ENCODE peak calls at places on chromosomes 16 and 17, in six cellular contexts. One of them, this sample, is unnamed.
A peak's percentile ranks its signal among the peaks of the same experiment; 100 is the strongest.

GRCh38 chr16:20853076-20853597 is 46.8 kb downstream of the REXO5 start:
- DNase-seq in breast epithelium: no peak
- DNase-seq in CD8-positive, alpha-beta memory T cell: no peak
- DNase-seq in H1: no peak
- DNase-seq in H7: no peak
- DNase-seq in endodermal cell: no peak
- DNase-seq in this sample: no peak

GRCh38 chr17:79420318-79421243 is 190.3 kb downstream of the RBFOX3 start:
- DNase-seq in H1: no peak
- DNase-seq in CD8-positive, alpha-beta memory T cell: no peak
- DNase-seq in breast epithelium: no peak
- DNase-seq in endodermal cell: peak; percentile 73
- DNase-seq in H7: no peak
- DNase-seq in this sample: peak; percentile 7

GRCh38 chr17:82551779-82552457 is 32.4 kb downstream of the FOXK2 start:
- DNase-seq in CD8-positive, alpha-beta memory T cell: peak; percentile 56
- DNase-seq in H7: peak; percentile 84
- DNase-seq in H1: no peak
- DNase-seq in endodermal cell: peak; percentile 84
- DNase-seq in breast epithelium: peak; percentile 55
- DNase-seq in this sample: peak; percentile 74

GRCh38 chr17:70810609-70811008 is 641.3 kb downstream of the KCNJ2 start:
- DNase-seq in CD8-positive, alpha-beta memory T cell: no peak
- DNase-seq in H7: no peak
- DNase-seq in H1: no peak
- DNase-seq in breast epithelium: no peak
- DNase-seq in endodermal cell: no peak
- DNase-seq in this sample: no peak

GRCh38 chr17:39800540-39800939 is 62.8 kb downstream of the GRB7 start:
- DNase-seq in H1: no peak
- DNase-seq in breast epithelium: no peak
- DNase-seq in H7: peak; percentile 11
- DNase-seq in CD8-positive, alpha-beta memory T cell: no peak
- DNase-seq in endodermal cell: no peak
- DNase-seq in this sample: peak; percentile 78

GRCh38 chr17:48051706-48052486 is 3.7 kb downstream of the NFE2L1 start:
- DNase-seq in breast epithelium: peak; percentile 77
- DNase-seq in H7: no peak
- DNase-seq in endodermal cell: peak; percentile 66
- DNase-seq in CD8-positive, alpha-beta memory T cell: no peak
- DNase-seq in H1: no peak
- DNase-seq in this sample: peak; percentile 73

GRCh38 chr17:38656959-38657823 is 17.6 kb downstream of the EPOP start:
- DNase-seq in breast epithelium: no peak
- DNase-seq in CD8-positive, alpha-beta memory T cell: no peak
- DNase-seq in H7: peak; percentile 67
- DNase-seq in endodermal cell: peak; percentile 62
- DNase-seq in H1: no peak
- DNase-seq in this sample: no peak

GRCh38 chr16:89581045-89581695 is 5.6 kb downstream of the CPNE7 start:
- DNase-seq in H7: no peak
- DNase-seq in endodermal cell: no peak
- DNase-seq in CD8-positive, alpha-beta memory T cell: no peak
- DNase-seq in H1: no peak
- DNase-seq in breast epithelium: no peak
- DNase-seq in this sample: peak; percentile 67

GRCh38 chr16:85169333-85170065 is 57.2 kb upstream of the CIBAR2 start:
- DNase-seq in H7: no peak
- DNase-seq in H1: no peak
- DNase-seq in breast epithelium: no peak
- DNase-seq in endodermal cell: peak; percentile 74
- DNase-seq in CD8-positive, alpha-beta memory T cell: no peak
- DNase-seq in this sample: peak; percentile 27

GRCh38 chr16:87806246-87806607 is 40.4 kb upstream of the KLHDC4 start:
- DNase-seq in H1: no peak
- DNase-seq in breast epithelium: no peak
- DNase-seq in H7: no peak
- DNase-seq in CD8-positive, alpha-beta memory T cell: no peak
- DNase-seq in endodermal cell: no peak
- DNase-seq in this sample: peak; percentile 71
- H3K4me3 ChIP-seq in H1: no peak overlapping the region
- H3K4me3 ChIP-seq in breast epithelium: peak overlapping the region; percentile 29
- H3K4me3 ChIP-seq in H7: no peak overlapping the region
- H3K4me3 ChIP-seq in CD8-positive, alpha-beta memory T cell: peak overlapping the region; percentile 30
- H3K4me3 ChIP-seq in endodermal cell: no peak overlapping the region
- H3K4me3 ChIP-seq in this sample: peak overlapping the region; percentile 24

DNA sequence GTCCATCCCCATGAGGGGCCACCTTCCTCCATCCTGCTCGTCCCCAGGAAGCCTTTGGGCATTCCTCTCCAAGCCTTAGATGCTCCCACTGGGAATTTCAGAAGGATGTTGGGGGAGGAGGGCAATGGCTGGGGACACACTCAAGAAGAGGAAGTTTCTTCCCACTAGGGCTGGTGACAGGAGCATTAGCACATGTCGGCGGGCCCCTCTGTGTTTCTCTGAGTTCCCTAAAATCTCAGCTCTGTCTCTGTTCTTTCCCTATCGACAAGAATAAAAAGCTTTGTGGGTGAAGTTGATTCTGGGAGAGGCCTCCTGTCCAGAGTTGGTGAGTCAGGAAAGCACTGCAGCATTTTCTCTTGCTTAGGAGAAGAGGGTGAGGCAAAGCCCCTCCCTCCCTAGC is 19.7 kb upstream of the C17orf107 start:
- DNase-seq in breast epithelium: no peak
- DNase-seq in H7: no peak
- DNase-seq in CD8-positive, alpha-beta memory T cell: no peak
- DNase-seq in H1: no peak
- DNase-seq in endodermal cell: no peak
- DNase-seq in this sample: no peak
- H3K36me3 ChIP-seq in breast epithelium: no peaks in the 10 kb centered on the region
- H3K36me3 ChIP-seq in H7: peaks cover 10% of the 10 kb centered on the region
- H3K36me3 ChIP-seq in CD8-positive, alpha-beta memory T cell: peaks cover 10% of the 10 kb centered on the region
- H3K36me3 ChIP-seq in H1: peaks cover 5% of the 10 kb centered on the region
- H3K36me3 ChIP-seq in endodermal cell: no peaks in the 10 kb centered on the region
- H3K36me3 ChIP-seq in this sample: peaks cover 34% of the 10 kb centered on the region

GRCh38 chr16:54421220-54421619 is 134.6 kb upstream of the IRX3 start:
- DNase-seq in CD8-positive, alpha-beta memory T cell: no peak
- DNase-seq in breast epithelium: no peak
- DNase-seq in H1: no peak
- DNase-seq in endodermal cell: no peak
- DNase-seq in H7: no peak
- DNase-seq in this sample: no peak

GRCh38 chr16:54422569-54422978 is 136.0 kb upstream of the IRX3 start:
- DNase-seq in H7: no peak
- DNase-seq in H1: no peak
- DNase-seq in endodermal cell: no peak
- DNase-seq in breast epithelium: no peak
- DNase-seq in CD8-positive, alpha-beta memory T cell: no peak
- DNase-seq in this sample: peak; percentile 74

GRCh38 chr16:54417384-54417783 is 130.8 kb upstream of the IRX3 start:
- DNase-seq in breast epithelium: no peak
- DNase-seq in H1: no peak
- DNase-seq in CD8-positive, alpha-beta memory T cell: no peak
- DNase-seq in endodermal cell: no peak
- DNase-seq in H7: no peak
- DNase-seq in this sample: no peak

GRCh38 chr16:54422159-54422558 is 135.6 kb upstream of the IRX3 start:
- DNase-seq in breast epithelium: no peak
- DNase-seq in CD8-positive, alpha-beta memory T cell: no peak
- DNase-seq in H1: no peak
- DNase-seq in endodermal cell: no peak
- DNase-seq in H7: no peak
- DNase-seq in this sample: no peak

DNA sequence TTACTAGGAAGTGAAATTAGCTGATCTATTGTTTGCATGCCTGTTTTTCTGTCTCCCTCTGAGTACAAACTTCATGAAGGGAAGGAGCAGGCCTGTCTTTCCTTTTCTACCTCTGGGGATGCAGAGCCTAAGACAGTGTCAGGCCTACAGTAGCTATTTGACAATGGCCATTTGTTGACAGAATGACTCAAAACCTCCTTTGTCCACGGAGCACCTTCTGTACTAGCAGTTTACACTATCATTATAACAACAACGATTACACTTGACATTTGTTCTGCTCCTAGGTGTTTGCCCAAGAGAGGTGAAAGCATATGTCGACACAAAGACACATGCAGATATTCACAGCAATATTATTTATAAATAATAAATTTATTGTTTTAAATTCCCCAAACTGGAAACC is 132.3 kb upstream of the IRX3 start:
- DNase-seq in breast epithelium: no peak
- DNase-seq in H7: no peak
- DNase-seq in endodermal cell: no peak
- DNase-seq in CD8-positive, alpha-beta memory T cell: no peak
- DNase-seq in H1: no peak
- DNase-seq in this sample: no peak
- H3K4me3 ChIP-seq in breast epithelium: no peak overlapping the region
- H3K4me3 ChIP-seq in H7: no peak overlapping the region
- H3K4me3 ChIP-seq in endodermal cell: no peak overlapping the region
- H3K4me3 ChIP-seq in CD8-positive, alpha-beta memory T cell: no peak overlapping the region
- H3K4me3 ChIP-seq in H1: no peak overlapping the region
- H3K4me3 ChIP-seq in this sample: no peak overlapping the region

GRCh38 chr16:86574646-86575045 is 3.7 kb upstream of the FOXL1 start:
- DNase-seq in endodermal cell: peak; percentile 38
- DNase-seq in breast epithelium: no peak
- DNase-seq in H7: no peak
- DNase-seq in H1: no peak
- DNase-seq in CD8-positive, alpha-beta memory T cell: no peak
- DNase-seq in this sample: no peak
- H3K36me3 ChIP-seq in endodermal cell: no peaks in the 10 kb centered on the region
- H3K36me3 ChIP-seq in breast epithelium: no peaks in the 10 kb centered on the region
- H3K36me3 ChIP-seq in H7: no peaks in the 10 kb centered on the region
- H3K36me3 ChIP-seq in H1: no peaks in the 10 kb centered on the region
- H3K36me3 ChIP-seq in CD8-positive, alpha-beta memory T cell: no peaks in the 10 kb centered on the region
- H3K36me3 ChIP-seq in this sample: peaks cover 4% of the 10 kb centered on the region

DNA sequence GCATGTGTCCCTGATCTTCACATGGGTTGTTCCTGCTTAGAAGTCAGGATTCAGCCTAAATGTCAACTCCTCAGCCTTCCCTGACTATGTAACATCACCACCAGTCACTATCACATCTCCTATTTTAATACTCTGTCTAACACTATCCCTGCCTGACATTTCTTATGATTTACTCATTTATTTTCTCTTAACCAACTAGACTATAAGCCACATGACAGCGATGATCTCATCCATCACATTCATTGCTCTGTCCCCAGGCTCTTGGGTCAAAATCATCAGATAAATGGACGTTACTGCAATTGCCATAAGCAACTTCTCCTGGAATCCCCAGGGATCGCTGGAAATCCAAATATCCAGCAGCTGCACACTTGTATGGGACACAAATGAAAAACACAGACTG is 15.7 kb downstream of the CDRT4 start:
- DNase-seq in breast epithelium: no peak
- DNase-seq in H7: no peak
- DNase-seq in endodermal cell: no peak
- DNase-seq in CD8-positive, alpha-beta memory T cell: no peak
- DNase-seq in H1: no peak
- DNase-seq in this sample: no peak
- H3K4me3 ChIP-seq in breast epithelium: no peak overlapping the region
- H3K4me3 ChIP-seq in H7: no peak overlapping the region
- H3K4me3 ChIP-seq in endodermal cell: no peak overlapping the region
- H3K4me3 ChIP-seq in CD8-positive, alpha-beta memory T cell: no peak overlapping the region
- H3K4me3 ChIP-seq in H1: no peak overlapping the region
- H3K4me3 ChIP-seq in this sample: no peak overlapping the region

GRCh38 chr17:61555127-61555531 is 35.9 kb downstream of the NACA2 start:
- DNase-seq in CD8-positive, alpha-beta memory T cell: no peak
- DNase-seq in H1: no peak
- DNase-seq in H7: no peak
- DNase-seq in endodermal cell: no peak
- DNase-seq in breast epithelium: no peak
- DNase-seq in this sample: no peak
- H3K36me3 ChIP-seq in CD8-positive, alpha-beta memory T cell: no peaks in the 10 kb centered on the region
- H3K36me3 ChIP-seq in H1: no peaks in the 10 kb centered on the region
- H3K36me3 ChIP-seq in H7: no peaks in the 10 kb centered on the region
- H3K36me3 ChIP-seq in endodermal cell: no peaks in the 10 kb centered on the region
- H3K36me3 ChIP-seq in breast epithelium: no peaks in the 10 kb centered on the region
- H3K36me3 ChIP-seq in this sample: no peaks in the 10 kb centered on the region

DNA sequence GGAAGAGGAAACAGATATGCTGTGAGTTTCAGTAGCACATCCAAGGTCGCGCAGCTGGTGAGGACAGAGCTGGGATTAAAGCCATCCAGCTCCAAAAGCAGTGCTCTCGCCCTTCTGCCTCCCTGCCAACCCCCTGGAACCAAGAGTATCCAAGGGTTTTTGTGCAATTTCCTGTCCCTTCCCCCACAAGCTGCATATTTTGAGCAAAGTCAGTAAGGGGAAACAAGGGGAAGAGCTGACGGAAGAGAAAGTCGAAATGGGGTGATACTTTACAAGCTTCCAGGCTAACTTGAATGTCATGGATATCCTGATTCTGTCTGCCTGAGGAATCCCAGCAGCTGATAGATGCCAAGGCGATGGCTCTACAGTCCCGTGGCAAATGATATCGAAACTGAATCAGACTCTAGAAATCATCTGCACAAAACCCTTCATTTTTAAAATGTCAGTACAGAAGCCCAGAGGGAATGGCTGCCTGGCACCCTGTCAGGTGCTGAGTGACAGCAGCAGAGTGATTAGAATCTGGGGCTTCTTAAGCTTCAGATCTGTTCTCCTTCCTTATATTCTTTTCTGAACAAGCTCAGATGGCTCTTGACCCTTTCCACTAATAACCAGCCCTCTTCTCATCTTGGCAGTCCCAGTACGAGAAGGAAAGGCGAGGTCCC is 42.9 kb upstream of the TEKT3 start:
- DNase-seq in CD8-positive, alpha-beta memory T cell: no peak
- DNase-seq in H1: no peak
- DNase-seq in H7: no peak
- DNase-seq in endodermal cell: no peak
- DNase-seq in breast epithelium: no peak
- DNase-seq in this sample: no peak
- H3K4me3 ChIP-seq in CD8-positive, alpha-beta memory T cell: no peak overlapping the region
- H3K4me3 ChIP-seq in H1: no peak overlapping the region
- H3K4me3 ChIP-seq in H7: no peak overlapping the region
- H3K4me3 ChIP-seq in endodermal cell: no peak overlapping the region
- H3K4me3 ChIP-seq in breast epithelium: peak overlapping the region; percentile 35
- H3K4me3 ChIP-seq in this sample: peak overlapping the region; percentile 5

This sample was measured in mammary epithelial cell.